ENCODE peak calls at places on chromosomes 4 and X, in seven cellular contexts. Z, O, R, J, C, I and B are unnamed samples.

GRCh38 chrX:153884136-153885076 is 1.6 kb downstream of the L1CAM start:
- DNase-seq in Z (no peak), O (no peak), R (no peak), J (no peak), C (no peak), I (no peak), B (no peak)

GRCh38 chr4:110498420-110498819 is 22.5 kb downstream of the ENPEP start:
- DNase-seq in Z (no peak), O (no peak), R (no peak), J (no peak), C (no peak), I (no peak), B (no peak)

GRCh38 chr4:28009541-28009940 is 1148.9 kb downstream of the STIM2 start:
- DNase-seq in Z (no peak), O (no peak), R (no peak), J (no peak), C (no peak), I (no peak), B (no peak)

GRCh38 chr4:119099227-119099910 is 36.3 kb upstream of the MYOZ2 start:
- DNase-seq in Z (no peak), O (no peak), R (no peak), J (no peak), C (no peak), I (no peak), B (no peak)

GRCh38 chrX:54248309-54248708 is 65.3 kb upstream of the FAM120C start:
- DNase-seq in Z (peak), O (no peak), R (no peak), J (no peak), C (no peak), I (no peak), B (peak)

GRCh38 chr4:107893171-107894137 is 37.9 kb upstream of the CYP2U1 start:
- DNase-seq in Z (no peak), O (no peak), R (no peak), J (no peak), C (no peak), I (no peak), B (no peak)

GRCh38 chr4:26573389-26573794 is 10.5 kb upstream of the TBC1D19 start:
- DNase-seq in Z (no peak), O (no peak), R (no peak), J (no peak), C (no peak), I (no peak), B (peak)

GRCh38 chr4:3406431-3406830 is 35.3 kb upstream of the HGFAC start:
- DNase-seq in Z (no peak), O (peak), R (no peak), J (no peak), C (no peak), I (peak), B (no peak)

GRCh38 chr4:153468587-153468986 is 2.4 kb downstream of the TMEM131L start:
- DNase-seq in Z (no peak), O (no peak), R (no peak), J (peak), C (no peak), I (no peak), B (no peak)

GRCh38 chrX:10048695-10049094 is 81.5 kb downstream of the CLDN34 start:
- DNase-seq in Z (no peak), O (no peak), R (no peak), J (no peak), C (no peak), I (no peak), B (no peak)

GRCh38 chrX:115400960-115401359 is 111.4 kb downstream of the LUZP4 start:
- DNase-seq in Z (no peak), O (no peak), R (no peak), J (no peak), C (no peak), I (no peak), B (no peak)

GRCh38 chr4:102345795-102346100 is 466 bp upstream of the SLC39A8 start:
- DNase-seq in Z (no peak), O (no peak), R (no peak), J (peak), C (no peak), I (no peak), B (no peak)

GRCh38 chr4:53840643-53841042 is 223.8 kb downstream of the CHIC2 start:
- DNase-seq in Z (no peak), O (no peak), R (no peak), J (no peak), C (no peak), I (no peak), B (no peak)

GRCh38 chrX:139543920-139544319 is 13.4 kb downstream of the F9 start:
- DNase-seq in Z (no peak), O (no peak), R (no peak), J (no peak), C (no peak), I (no peak), B (no peak)

GRCh38 chrX:136495043-136495442 is 2.3 kb upstream of the HTATSF1 start:
- DNase-seq in Z (peak), O (no peak), R (no peak), J (no peak), C (no peak), I (no peak), B (no peak)

GRCh38 chr4:7052923-7053715 is 9.9 kb downstream of the TADA2B start:
- DNase-seq in Z (peak), O (no peak), R (no peak), J (no peak), C (no peak), I (peak), B (no peak)

GRCh38 chr4:13966241-13967195 is 339.0 kb upstream of the BOD1L1 start:
- DNase-seq in Z (no peak), O (no peak), R (no peak), J (no peak), C (no peak), I (no peak), B (no peak)

GRCh38 chrX:129908636-129909035 is 2.7 kb downstream of the UTP14A start:
- DNase-seq in Z (no peak), O (no peak), R (no peak), J (no peak), C (no peak), I (no peak), B (no peak)

GRCh38 chrX:50180073-50180940 is 20.5 kb downstream of the AKAP4 start:
- DNase-seq in Z (no peak), O (no peak), R (no peak), J (no peak), C (no peak), I (no peak), B (no peak)

GRCh38 chr4:128428397-128428796 is 140.8 kb upstream of the PGRMC2 start:
- DNase-seq in Z (no peak), O (no peak), R (no peak), J (no peak), C (no peak), I (no peak), B (no peak)

GRCh38 chrX:24956828-24957227 is 58.9 kb downstream of the ARX start:
- DNase-seq in Z (no peak), O (no peak), R (no peak), J (no peak), C (no peak), I (no peak), B (no peak)

GRCh38 chrX:83916525-83916924 is 55.6 kb downstream of the CYLC1 start:
- DNase-seq in Z (peak), O (no peak), R (no peak), J (no peak), C (no peak), I (no peak), B (peak)

GRCh38 chr4:70601422-70602039 is 9.5 kb downstream of the AMBN start:
- DNase-seq in Z (peak), O (no peak), R (peak), J (peak), C (no peak), I (no peak), B (peak)

GRCh38 chrX:68938244-68939004 is 109.6 kb downstream of the EFNB1 start:
- DNase-seq in Z (no peak), O (no peak), R (no peak), J (no peak), C (no peak), I (no peak), B (no peak)

GRCh38 chrX:65551086-65551485 is 16.5 kb upstream of the LAS1L start:
- DNase-seq in Z (no peak), O (no peak), R (no peak), J (no peak), C (no peak), I (no peak), B (no peak)

GRCh38 chrX:99522450-99522849 is 887.6 kb downstream of the PCDH19 start:
- DNase-seq in Z (no peak), O (no peak), R (no peak), J (no peak), C (no peak), I (no peak), B (no peak)

GRCh38 chr4:634599-634985 is 9.2 kb downstream of the PDE6B start:
- DNase-seq in Z (no peak), O (no peak), R (no peak), J (no peak), C (no peak), I (no peak), B (no peak)

GRCh38 chrX:41275661-41276609 is 58.0 kb upstream of the DDX3X start:
- DNase-seq in Z (peak), O (peak), R (peak), J (peak), C (no peak), I (peak), B (no peak)